ENCODE peak calls at places on chromosomes 7 and 10, in five cellular contexts. One of them, this sample, is unnamed.

GRCh38 chr10:92712016-92712889 is 22.5 kb downstream of the HHEX start:
- DNase-seq in A549: no peak
- DNase-seq in fibroblast of the aortic adventitia: no peak
- DNase-seq in RWPE1: no peak
- DNase-seq in K562: no peak
- DNase-seq in this sample: no peak

GRCh38 chr10:124259139-124259825 is 159.4 kb downstream of the OAT start:
- DNase-seq in RWPE1: no peak
- DNase-seq in K562: no peak
- DNase-seq in A549: peak
- DNase-seq in fibroblast of the aortic adventitia: no peak
- DNase-seq in this sample: no peak

GRCh38 chr10:11684717-11685645 is 57.2 kb upstream of the ECHDC3 start:
- DNase-seq in A549: peak
- DNase-seq in RWPE1: peak
- DNase-seq in K562: peak
- DNase-seq in fibroblast of the aortic adventitia: peak
- DNase-seq in this sample: no peak

GRCh38 chr10:100364735-100365391 is 17.8 kb downstream of the SCD start:
- DNase-seq in fibroblast of the aortic adventitia: peak
- DNase-seq in RWPE1: peak
- DNase-seq in A549: peak
- DNase-seq in K562: peak
- DNase-seq in this sample: no peak

GRCh38 chr10:110461088-110461487 is 36.6 kb upstream of the DUSP5 start:
- DNase-seq in RWPE1: no peak
- DNase-seq in A549: no peak
- DNase-seq in fibroblast of the aortic adventitia: no peak
- DNase-seq in K562: no peak
- DNase-seq in this sample: no peak

GRCh38 chr10:112899396-112900065 is 50.5 kb upstream of the TCF7L2 start:
- DNase-seq in K562: no peak
- DNase-seq in RWPE1: no peak
- DNase-seq in A549: no peak
- DNase-seq in fibroblast of the aortic adventitia: no peak
- DNase-seq in this sample: no peak

GRCh38 chr7:20158684-20159083 is 58.5 kb downstream of the MACC1 start:
- DNase-seq in RWPE1: no peak
- DNase-seq in K562: no peak
- DNase-seq in fibroblast of the aortic adventitia: peak
- DNase-seq in A549: no peak
- DNase-seq in this sample: no peak

GRCh38 chr7:22420973-22421635 is 64.2 kb upstream of the RAPGEF5 start:
- DNase-seq in K562: no peak
- DNase-seq in RWPE1: no peak
- DNase-seq in fibroblast of the aortic adventitia: no peak
- DNase-seq in A549: no peak
- DNase-seq in this sample: no peak

GRCh38 chr10:91758303-91759146 is 39.7 kb upstream of the TNKS2 start:
- DNase-seq in RWPE1: peak
- DNase-seq in fibroblast of the aortic adventitia: peak
- DNase-seq in A549: peak
- DNase-seq in K562: peak
- DNase-seq in this sample: no peak

GRCh38 chr7:142445019-142445686 is 187.3 kb upstream of the PRSS58 start:
- DNase-seq in A549: no peak
- DNase-seq in RWPE1: no peak
- DNase-seq in K562: peak
- DNase-seq in fibroblast of the aortic adventitia: no peak
- DNase-seq in this sample: peak

GRCh38 chr7:83347836-83348482 is 185.3 kb upstream of the PCLO start:
- DNase-seq in RWPE1: peak
- DNase-seq in A549: peak
- DNase-seq in fibroblast of the aortic adventitia: peak
- DNase-seq in K562: no peak
- DNase-seq in this sample: no peak

GRCh38 chr7:81190997-81191747 is 272.3 kb upstream of the SEMA3C start:
- DNase-seq in A549: peak
- DNase-seq in K562: no peak
- DNase-seq in fibroblast of the aortic adventitia: peak
- DNase-seq in RWPE1: peak
- DNase-seq in this sample: no peak

GRCh38 chr10:78921906-78922305 is 146.9 kb upstream of the ZMIZ1 start:
- DNase-seq in fibroblast of the aortic adventitia: no peak
- DNase-seq in K562: no peak
- DNase-seq in RWPE1: no peak
- DNase-seq in A549: no peak
- DNase-seq in this sample: no peak

GRCh38 chr7:101838837-101839483 is 21.5 kb downstream of the CUX1 start:
- DNase-seq in A549: no peak
- DNase-seq in RWPE1: no peak
- DNase-seq in K562: no peak
- DNase-seq in fibroblast of the aortic adventitia: no peak
- DNase-seq in this sample: no peak

GRCh38 chr10:131577786-131578471 is 266.4 kb upstream of the TCERG1L start:
- DNase-seq in RWPE1: no peak
- DNase-seq in A549: no peak
- DNase-seq in fibroblast of the aortic adventitia: no peak
- DNase-seq in K562: no peak
- DNase-seq in this sample: no peak

GRCh38 chr10:76784076-76784475 is 853.5 kb downstream of the KCNMA1 start:
- DNase-seq in A549: no peak
- DNase-seq in K562: no peak
- DNase-seq in fibroblast of the aortic adventitia: no peak
- DNase-seq in RWPE1: no peak
- DNase-seq in this sample: no peak

GRCh38 chr10:76774987-76775603 is 862.5 kb downstream of the KCNMA1 start:
- DNase-seq in K562: no peak
- DNase-seq in fibroblast of the aortic adventitia: no peak
- DNase-seq in RWPE1: no peak
- DNase-seq in A549: no peak
- DNase-seq in this sample: no peak

GRCh38 chr10:76779821-76780281 is 857.8 kb downstream of the KCNMA1 start:
- DNase-seq in RWPE1: no peak
- DNase-seq in A549: no peak
- DNase-seq in fibroblast of the aortic adventitia: no peak
- DNase-seq in K562: no peak
- DNase-seq in this sample: no peak

GRCh38 chr10:76779163-76779820 is 858.3 kb downstream of the KCNMA1 start:
- DNase-seq in fibroblast of the aortic adventitia: peak
- DNase-seq in K562: no peak
- DNase-seq in RWPE1: no peak
- DNase-seq in A549: no peak
- DNase-seq in this sample: no peak
- TF ChIP-seq CTCF in fibroblast of the aortic adventitia: peak
- TF ChIP-seq CTCF in K562: no peak
- TF ChIP-seq CTCF in RWPE1: no peak
- TF ChIP-seq CTCF in A549: no peak
- TF ChIP-seq CTCF in this sample: no peak

GRCh38 chr7:44760034-44760580 is 11.5 kb downstream of the ZMIZ2 start:
- DNase-seq in fibroblast of the aortic adventitia: no peak
- DNase-seq in A549: no peak
- DNase-seq in RWPE1: no peak
- DNase-seq in K562: no peak
- DNase-seq in this sample: no peak

GRCh38 chr7:44762726-44763522 is 14.3 kb downstream of the ZMIZ2 start:
- DNase-seq in fibroblast of the aortic adventitia: no peak
- DNase-seq in K562: no peak
- DNase-seq in RWPE1: no peak
- DNase-seq in A549: no peak
- DNase-seq in this sample: no peak

GRCh38 chr7:44762300-44762699 is 13.7 kb downstream of the ZMIZ2 start:
- DNase-seq in K562: no peak
- DNase-seq in fibroblast of the aortic adventitia: no peak
- DNase-seq in RWPE1: no peak
- DNase-seq in A549: no peak
- DNase-seq in this sample: no peak

GRCh38 chr7:44759246-44759645 is 10.6 kb downstream of the ZMIZ2 start:
- DNase-seq in fibroblast of the aortic adventitia: no peak
- DNase-seq in RWPE1: no peak
- DNase-seq in A549: no peak
- DNase-seq in K562: no peak
- DNase-seq in this sample: no peak

DNA sequence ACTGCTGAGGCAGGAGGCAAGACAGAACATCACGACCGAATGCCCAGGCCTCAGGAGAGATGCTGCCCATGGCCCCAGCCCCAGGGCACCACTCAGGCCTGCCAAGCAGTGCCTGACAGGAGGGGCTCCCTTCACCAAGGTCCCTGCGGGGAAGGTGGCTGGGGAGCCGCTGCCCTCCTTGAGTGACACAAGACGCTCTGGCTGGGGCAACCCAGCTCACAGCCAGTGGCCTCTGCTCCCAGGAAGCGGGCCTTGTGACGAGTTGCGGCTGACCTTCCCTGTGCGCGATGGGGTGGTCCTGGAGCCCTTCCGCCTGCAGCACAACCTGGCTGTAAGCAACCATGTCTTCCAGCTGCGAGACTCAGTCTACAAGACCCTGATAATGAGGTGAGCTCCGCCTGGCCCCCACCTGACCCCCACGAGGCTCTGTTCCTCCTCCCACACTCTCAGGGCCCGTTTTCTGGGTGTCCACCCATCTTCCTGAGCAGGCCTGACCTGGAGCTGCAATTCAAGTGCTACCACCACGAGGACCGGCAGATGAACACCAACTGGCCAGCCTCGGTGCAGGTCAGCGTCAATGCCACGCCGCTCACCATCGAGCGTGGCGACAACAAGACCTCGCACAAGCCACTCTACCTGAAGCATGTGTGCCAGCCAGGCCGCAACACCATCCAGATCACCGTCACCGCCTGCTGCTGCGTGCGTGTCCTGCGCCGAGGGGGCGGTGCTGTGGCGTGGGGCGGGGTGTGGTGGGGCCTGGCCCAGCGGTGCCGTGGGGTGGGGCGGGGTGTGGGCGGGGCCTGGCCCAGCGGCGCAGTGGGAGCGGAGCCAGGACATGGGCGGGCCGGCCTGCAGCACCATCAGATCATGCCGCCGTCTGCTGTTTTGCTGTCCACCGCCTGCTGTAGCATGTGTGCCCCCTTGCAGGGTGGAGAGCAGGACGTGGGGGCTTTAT is 12.8 kb downstream of the ZMIZ2 start:
- DNase-seq in fibroblast of the aortic adventitia: peak
- DNase-seq in RWPE1: peak
- DNase-seq in A549: no peak
- DNase-seq in K562: peak
- DNase-seq in this sample: no peak
- TF ChIP-seq CTCF in fibroblast of the aortic adventitia: no peak
- TF ChIP-seq CTCF in RWPE1: no peak
- TF ChIP-seq CTCF in A549: no peak
- TF ChIP-seq CTCF in K562: no peak
- TF ChIP-seq CTCF in this sample: no peak

DNA sequence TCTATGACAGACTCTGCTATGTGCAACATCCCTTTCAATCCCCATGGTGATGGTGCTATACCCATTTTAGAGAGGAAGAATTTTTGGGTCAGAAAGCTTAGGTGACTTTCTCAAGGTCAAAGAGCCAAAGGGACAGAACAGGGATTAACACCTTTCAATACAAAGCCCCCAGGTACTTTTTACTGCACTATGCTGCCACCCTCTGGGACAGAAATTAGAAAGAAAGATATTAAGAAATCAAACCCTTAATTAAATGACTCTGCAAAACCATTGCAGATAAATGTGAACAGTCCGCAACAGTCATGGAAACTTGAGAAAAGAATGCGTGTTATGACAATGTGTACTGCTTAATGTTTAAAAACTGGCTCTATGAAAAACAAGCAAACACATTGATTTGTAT is 673.7 kb downstream of the MAGI2 start:
- DNase-seq in fibroblast of the aortic adventitia: no peak
- DNase-seq in K562: no peak
- DNase-seq in A549: no peak
- DNase-seq in RWPE1: no peak
- DNase-seq in this sample: no peak
- TF ChIP-seq CTCF in fibroblast of the aortic adventitia: no peak
- TF ChIP-seq CTCF in K562: no peak
- TF ChIP-seq CTCF in A549: no peak
- TF ChIP-seq CTCF in RWPE1: no peak
- TF ChIP-seq CTCF in this sample: no peak

GRCh38 chr10:13829790-13830189 is 243.0 kb downstream of the PRPF18 start:
- DNase-seq in RWPE1: no peak
- DNase-seq in K562: no peak
- DNase-seq in fibroblast of the aortic adventitia: no peak
- DNase-seq in A549: no peak
- DNase-seq in this sample: no peak
- TF ChIP-seq CTCF in RWPE1: no peak
- TF ChIP-seq CTCF in K562: no peak
- TF ChIP-seq CTCF in fibroblast of the aortic adventitia: no peak
- TF ChIP-seq CTCF in A549: no peak
- TF ChIP-seq CTCF in this sample: no peak

DNA sequence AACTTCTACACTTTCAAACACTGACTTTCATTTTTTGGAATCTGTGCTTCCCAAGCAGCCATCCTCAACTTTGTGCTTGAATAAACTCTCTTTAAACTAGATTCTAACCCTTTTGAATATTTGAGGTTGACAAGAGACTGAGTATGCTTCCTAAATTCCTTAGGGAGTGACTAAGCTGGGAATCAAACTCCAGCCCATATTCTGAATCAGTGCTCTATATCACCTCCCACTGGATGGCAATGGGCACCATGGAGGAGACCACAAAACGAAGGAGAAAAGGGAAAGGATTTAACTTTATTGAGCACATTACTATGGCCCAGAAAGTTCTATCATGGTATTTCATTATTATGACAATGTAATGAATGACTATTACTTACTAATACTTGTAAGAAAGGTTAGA is 17.2 kb upstream of the SLC26A4 start:
- DNase-seq in fibroblast of the aortic adventitia: peak
- DNase-seq in K562: no peak
- DNase-seq in A549: no peak
- DNase-seq in RWPE1: no peak
- DNase-seq in this sample: no peak
- TF ChIP-seq CTCF in fibroblast of the aortic adventitia: peak
- TF ChIP-seq CTCF in K562: no peak
- TF ChIP-seq CTCF in A549: no peak
- TF ChIP-seq CTCF in RWPE1: no peak
- TF ChIP-seq CTCF in this sample: no peak

DNA sequence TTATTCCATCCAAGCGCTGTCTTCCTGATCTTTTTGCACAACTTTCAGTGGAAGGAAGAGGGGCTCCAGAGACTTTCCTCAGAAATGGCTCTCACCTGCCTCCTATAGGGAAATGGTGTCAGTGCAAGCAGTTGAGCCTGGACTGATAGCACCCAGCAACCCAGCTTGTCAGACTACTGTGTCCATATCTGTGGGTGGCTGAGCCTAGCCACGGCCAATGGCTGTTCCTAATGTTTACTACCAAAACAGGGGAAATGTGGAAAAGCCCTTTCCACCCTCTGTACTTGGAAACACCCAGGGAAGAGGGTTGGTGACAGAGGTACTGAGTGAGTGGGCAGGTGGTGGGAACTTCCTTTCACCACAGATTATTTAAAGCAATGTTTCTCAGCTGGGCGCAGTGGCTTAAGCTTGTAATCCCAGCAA is 4.3 kb upstream of the YKT6 start:
- DNase-seq in A549: peak
- DNase-seq in RWPE1: no peak
- DNase-seq in fibroblast of the aortic adventitia: peak
- DNase-seq in K562: peak
- DNase-seq in this sample: peak
- TF ChIP-seq CTCF in A549: peak
- TF ChIP-seq CTCF in RWPE1: no peak
- TF ChIP-seq CTCF in fibroblast of the aortic adventitia: peak
- TF ChIP-seq CTCF in K562: peak
- TF ChIP-seq CTCF in this sample: peak

This sample was measured in endothelial cell.